ENCODE peak calls at places on chromosomes 5 and 9, in five cellular contexts. S is GM12878, T is H1, U is K562, N is HepG2. Q is an unnamed sample.

GRCh38 chr9:9612270-9612669 is 1000.5 kb downstream of the PTPRD start:
- DNase-seq in S (peak; percentile 3), T (no peak), U (no peak), N (no peak), Q (no peak)

GRCh38 chr9:92808726-92809451 is 44.3 kb upstream of the BICD2 start:
- DNase-seq in S (no peak), T (peak; percentile 88), U (peak; percentile 44), N (peak; percentile 17), Q (peak; percentile 68)

GRCh38 chr5:17080361-17080760 is 137.1 kb upstream of the BASP1 start:
- DNase-seq in S (no peak), T (no peak), U (no peak), N (no peak), Q (no peak)

GRCh38 chr9:118230319-118230718 is 526.1 kb downstream of the TLR4 start:
- DNase-seq in S (no peak), T (no peak), U (no peak), N (no peak), Q (no peak)

GRCh38 chr5:132971483-132972435 is 8.3 kb upstream of the AFF4 start:
- DNase-seq in S (no peak), T (no peak), U (peak; percentile 68), N (no peak), Q (no peak)

GRCh38 chr5:14147210-14147609 is 4.1 kb downstream of the TRIO start:
- DNase-seq in S (no peak), T (peak; percentile 19), U (no peak), N (no peak), Q (no peak)

GRCh38 chr9:99023831-99024230 is 80.1 kb downstream of the COL15A1 start:
- DNase-seq in S (no peak), T (no peak), U (no peak), N (no peak), Q (no peak)

GRCh38 chr5:98372351-98372750 is 401.1 kb upstream of the RGMB start:
- DNase-seq in S (no peak), T (no peak), U (no peak), N (no peak), Q (no peak)

GRCh38 chr5:77180167-77181081 is 30.1 kb upstream of the PDE8B start:
- DNase-seq in S (no peak), T (peak; percentile 63), U (no peak), N (no peak), Q (no peak)

GRCh38 chr5:163384669-163385068 is 52.7 kb upstream of the CCNG1 start:
- DNase-seq in S (no peak), T (no peak), U (no peak), N (no peak), Q (no peak)

GRCh38 chr9:106648799-106649198 is 214.2 kb upstream of the ZNF462 start:
- DNase-seq in S (no peak), T (no peak), U (no peak), N (no peak), Q (peak; percentile 6)

GRCh38 chr5:11596185-11596584 is 308.1 kb downstream of the CTNND2 start:
- DNase-seq in S (no peak), T (no peak), U (no peak), N (no peak), Q (no peak)

GRCh38 chr9:3578786-3579185 is 53.0 kb upstream of the RFX3 start:
- DNase-seq in S (no peak), T (no peak), U (peak; percentile 2), N (no peak), Q (no peak)

GRCh38 chr5:132471006-132471907 is 19.3 kb downstream of the IRF1 start:
- DNase-seq in S (no peak), T (no peak), U (no peak), N (no peak), Q (no peak)

GRCh38 chr9:136354592-136355085 is 8.9 kb downstream of the DNLZ start:
- DNase-seq in S (no peak), T (no peak), U (no peak), N (no peak), Q (no peak)

GRCh38 chr5:147412561-147412960 is 97.3 kb downstream of the DPYSL3 start:
- DNase-seq in S (no peak), T (no peak), U (no peak), N (no peak), Q (no peak)

GRCh38 chr5:147413266-147413665 is 96.6 kb downstream of the DPYSL3 start:
- DNase-seq in S (no peak), T (no peak), U (no peak), N (no peak), Q (no peak)

GRCh38 chr5:147415663-147416062 is 94.2 kb downstream of the DPYSL3 start:
- DNase-seq in S (no peak), T (no peak), U (no peak), N (no peak), Q (no peak)

GRCh38 chr5:147418613-147419012 is 91.3 kb downstream of the DPYSL3 start:
- DNase-seq in S (no peak), T (no peak), U (no peak), N (no peak), Q (no peak)

GRCh38 chr5:147417133-147417813 is 92.6 kb downstream of the DPYSL3 start:
- DNase-seq in S (no peak), T (no peak), U (no peak), N (no peak), Q (no peak)
- TF ChIP-seq POLR2AphosphoS5 in S (no peak), T (no peak), U (no peak), N (no peak), Q (no peak)

GRCh38 chr5:32876791-32877190 is 165.7 kb downstream of the NPR3 start:
- DNase-seq in S (no peak), T (no peak), U (no peak), N (no peak), Q (no peak)

GRCh38 chr5:32880781-32881180 is 169.7 kb downstream of the NPR3 start:
- DNase-seq in S (no peak), T (no peak), U (no peak), N (no peak), Q (no peak)
- TF ChIP-seq JUND in S (no peak), T (no peak), U (no peak), N (no peak), Q (no peak)

DNA sequence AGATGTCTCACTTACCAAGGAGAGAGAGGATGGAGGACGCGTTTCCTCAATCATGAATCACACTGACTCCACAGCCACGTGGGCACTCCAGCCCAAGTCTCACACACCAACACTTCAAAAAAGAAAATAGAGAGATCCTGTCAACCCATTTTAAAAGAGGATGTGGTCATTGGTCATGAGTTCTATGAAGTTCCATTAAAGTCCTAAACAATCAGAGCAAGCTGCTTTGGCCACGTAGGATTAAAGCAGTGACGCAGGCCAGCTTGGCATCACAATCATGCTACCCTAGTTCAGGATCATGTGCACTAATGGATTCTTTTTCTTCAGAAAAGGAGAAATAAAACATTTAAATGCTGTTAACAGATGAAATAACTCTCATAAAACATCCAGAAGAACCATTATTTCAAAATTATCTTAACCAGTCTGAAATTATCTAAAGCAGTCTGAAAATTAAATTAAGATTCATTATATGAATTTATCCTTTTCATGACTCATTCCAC is 108.1 kb downstream of the SEMA5A start:
- DNase-seq in S (no peak), T (no peak), U (no peak), N (no peak), Q (no peak)
- TF ChIP-seq SRF in S (no peak), T (no peak), U (no peak), N (no peak), Q (no peak)

GRCh38 chr5:140348104-140348503 is 1.7 kb upstream of the HBEGF start:
- DNase-seq in S (no peak), T (no peak), U (no peak), N (no peak), Q (no peak)
- TF ChIP-seq POLR2AphosphoS5 in S (no peak), T (no peak), U (no peak), N (no peak), Q (no peak)

GRCh38 chr5:40124367-40124766 is 555.3 kb upstream of the PTGER4 start:
- DNase-seq in S (no peak), T (no peak), U (no peak), N (no peak), Q (peak; percentile 27)
- TF ChIP-seq JUND in S (no peak), T (no peak), U (no peak), N (no peak), Q (no peak)

GRCh38 chr5:126919566-126919965 is 110.8 kb downstream of the MARCHF3 start:
- DNase-seq in S (no peak), T (no peak), U (no peak), N (no peak), Q (no peak)

GRCh38 chr5:126917918-126918623 is 112.3 kb downstream of the MARCHF3 start:
- DNase-seq in S (no peak), T (no peak), U (peak; percentile 21), N (no peak), Q (no peak)

GRCh38 chr5:126918624-126918957 is 111.8 kb downstream of the MARCHF3 start:
- DNase-seq in S (no peak), T (no peak), U (no peak), N (no peak), Q (no peak)

GRCh38 chr5:126921471-126922091 is 108.8 kb downstream of the MARCHF3 start:
- DNase-seq in S (no peak), T (no peak), U (peak; percentile 37), N (no peak), Q (no peak)

DNA sequence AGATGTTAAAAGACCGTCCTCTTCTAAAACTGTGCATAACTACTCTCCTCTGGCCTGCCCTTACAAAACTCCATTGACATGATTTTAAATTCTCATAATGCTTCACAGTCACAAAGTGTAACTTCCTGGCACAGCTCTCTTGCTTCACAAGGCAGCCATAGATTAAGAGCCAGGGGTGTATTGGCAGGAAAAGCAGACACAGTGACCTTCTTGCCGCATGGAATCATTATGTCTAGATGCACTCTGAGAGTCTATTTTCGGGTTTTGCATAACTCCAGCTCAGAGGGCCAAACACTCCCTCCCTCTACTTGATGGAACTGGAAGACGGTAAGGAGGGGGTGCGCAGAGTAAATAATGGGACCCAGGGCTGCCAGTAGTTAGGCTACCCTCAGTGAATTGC is 110.1 kb downstream of the MARCHF3 start:
- DNase-seq in S (no peak), T (no peak), U (no peak), N (no peak), Q (no peak)
- TF ChIP-seq SRF in S (no peak), T (no peak), U (no peak), N (no peak), Q (no peak)

Q was measured in HCT116.